ENCODE peak calls at places on chromosomes 16 and 17, in nine cellular contexts. S is nephron progenitor cell; J is neural crest cell; B is stimulated activated CD8-positive, alpha-beta memory T cell treated with anti-CD3 and anti-CD28 coated beads, Interleukin-7, amount 100 ng/mL, for 1 hour; C is HFF-Myc; Q is stimulated activated naive CD8-positive, alpha-beta T cell treated with anti-CD3 and anti-CD28 coated beads, Interleukin-15, Interleukin-2, amounts not matched to agents 100 U/mL and 50 U/mL, for 24 hours; H is gastrocnemius medialis; F is stimulated activated CD4-positive, alpha-beta T cell treated with anti-CD3 and anti-CD28 coated beads, Interleukin-2, amount 100 ng/mL, for 24 hours; M is activated CD4-positive, alpha-beta T cell treated with anti-CD3 and anti-CD28 coated beads for 36 hours. X is an unnamed sample.

GRCh38 chr16:17420821-17421220 is 49.9 kb downstream of the XYLT1 start:
- DNase-seq in B (no peak), F (no peak), M (no peak), J (no peak), Q (no peak), H (no peak), S (no peak), C (no peak), X (no peak)

GRCh38 chr17:15465045-15465701 is 2.2 kb downstream of the CDRT4 start:
- DNase-seq in F (no peak), S (no peak), C (no peak), J (no peak), H (no peak), B (no peak), M (no peak), Q (no peak), X (no peak)

GRCh38 chr16:72983728-72984350 is 64.1 kb downstream of the ZFHX3 start:
- DNase-seq in Q (no peak), S (no peak), B (no peak), C (no peak), F (no peak), H (no peak), J (no peak), M (no peak), X (no peak)

GRCh38 chr17:58310511-58311428 is 17.8 kb downstream of the TSPOAP1 start:
- DNase-seq in B (no peak), S (no peak), J (no peak), H (no peak), F (no peak), M (no peak), C (no peak), Q (no peak), X (no peak)

GRCh38 chr17:13925579-13925978 is 143.7 kb upstream of the COX10 start:
- DNase-seq in S (no peak), Q (no peak), H (no peak), C (no peak), M (no peak), B (no peak), F (no peak), J (no peak), X (no peak)

GRCh38 chr16:11432856-11433395 is 87.7 kb downstream of the RMI2 start:
- DNase-seq in C (no peak), B (no peak), F (no peak), S (no peak), Q (no peak), H (no peak), M (no peak), J (no peak), X (no peak)

GRCh38 chr16:31072540-31073072 is 1.4 kb downstream of the ZNF668 start:
- DNase-seq in C (no peak), F (peak), Q (peak), B (no peak), J (no peak), S (peak), M (peak), H (no peak), X (no peak)

GRCh38 chr16:56606071-56606687 is 2.2 kb upstream of the MT2A start:
- DNase-seq in Q (peak), H (no peak), C (no peak), M (peak), S (no peak), F (no peak), B (no peak), J (no peak), X (no peak)

GRCh38 chr17:75457047-75457654 is 716 bp downstream of the TMEM94 start:
- DNase-seq in F (peak), Q (peak), H (no peak), S (peak), C (no peak), B (no peak), J (peak), M (peak), X (no peak)

GRCh38 chr16:87472142-87472778 is 20.6 kb downstream of the ZCCHC14 start:
- DNase-seq in C (no peak), J (no peak), M (no peak), B (no peak), Q (no peak), S (no peak), H (no peak), F (no peak), X (no peak)

GRCh38 chr17:76081295-76082210 is 2.6 kb downstream of the ZACN start:
- DNase-seq in J (no peak), H (no peak), C (no peak), B (no peak), F (no peak), S (no peak), M (no peak), Q (no peak), X (no peak)